ENCODE peak calls at places on chromosome 13, in six cellular contexts. One of them, this sample, is unnamed.

GRCh38 chr13:104641309-104641708 is 1575.1 kb upstream of the SLC10A2 start:
- DNase-seq in H9: no peak
- DNase-seq in CD4-positive, alpha-beta T cell: no peak
- DNase-seq in OCI-LY7: no peak
- DNase-seq in right lobe of liver: no peak
- DNase-seq in tibial nerve: no peak
- DNase-seq in this sample: no peak

GRCh38 chr13:72973234-72973633 is 85.6 kb upstream of the KLF5 start:
- DNase-seq in right lobe of liver: no peak
- DNase-seq in tibial nerve: no peak
- DNase-seq in H9: no peak
- DNase-seq in CD4-positive, alpha-beta T cell: no peak
- DNase-seq in OCI-LY7: no peak
- DNase-seq in this sample: no peak

GRCh38 chr13:44402902-44403719 is 29.5 kb downstream of the SERP2 start:
- DNase-seq in CD4-positive, alpha-beta T cell: no peak
- DNase-seq in right lobe of liver: peak
- DNase-seq in H9: no peak
- DNase-seq in OCI-LY7: no peak
- DNase-seq in tibial nerve: no peak
- DNase-seq in this sample: no peak

GRCh38 chr13:46751811-46752635 is 44.9 kb downstream of the ESD start:
- DNase-seq in right lobe of liver: no peak
- DNase-seq in CD4-positive, alpha-beta T cell: peak
- DNase-seq in tibial nerve: no peak
- DNase-seq in H9: no peak
- DNase-seq in OCI-LY7: peak
- DNase-seq in this sample: no peak

GRCh38 chr13:80224468-80224867 is 116.5 kb downstream of the SPRY2 start:
- DNase-seq in tibial nerve: no peak
- DNase-seq in CD4-positive, alpha-beta T cell: no peak
- DNase-seq in H9: no peak
- DNase-seq in right lobe of liver: no peak
- DNase-seq in OCI-LY7: no peak
- DNase-seq in this sample: no peak

GRCh38 chr13:109673477-109673876 is 112.9 kb downstream of the IRS2 start:
- DNase-seq in CD4-positive, alpha-beta T cell: no peak
- DNase-seq in right lobe of liver: no peak
- DNase-seq in H9: no peak
- DNase-seq in tibial nerve: no peak
- DNase-seq in OCI-LY7: no peak
- DNase-seq in this sample: no peak

GRCh38 chr13:45779901-45780300 is 71.7 kb downstream of the SIAH3 start:
- DNase-seq in OCI-LY7: no peak
- DNase-seq in H9: no peak
- DNase-seq in tibial nerve: no peak
- DNase-seq in right lobe of liver: no peak
- DNase-seq in CD4-positive, alpha-beta T cell: no peak
- DNase-seq in this sample: no peak

GRCh38 chr13:105343134-105343806 is 1192.2 kb downstream of the EFNB2 start:
- DNase-seq in tibial nerve: no peak
- DNase-seq in H9: no peak
- DNase-seq in CD4-positive, alpha-beta T cell: no peak
- DNase-seq in right lobe of liver: no peak
- DNase-seq in OCI-LY7: no peak
- DNase-seq in this sample: no peak

GRCh38 chr13:52103386-52103785 is 25.5 kb downstream of the NEK5 start:
- DNase-seq in right lobe of liver: no peak
- DNase-seq in H9: no peak
- DNase-seq in tibial nerve: no peak
- DNase-seq in OCI-LY7: no peak
- DNase-seq in CD4-positive, alpha-beta T cell: no peak
- DNase-seq in this sample: no peak

GRCh38 chr13:91017031-91017668 is 330.3 kb upstream of the MIR17HG start:
- DNase-seq in CD4-positive, alpha-beta T cell: no peak
- DNase-seq in H9: peak
- DNase-seq in right lobe of liver: no peak
- DNase-seq in OCI-LY7: peak
- DNase-seq in tibial nerve: no peak
- DNase-seq in this sample: no peak

GRCh38 chr13:30303269-30303668 is 4.1 kb downstream of the KATNAL1 start:
- DNase-seq in OCI-LY7: no peak
- DNase-seq in H9: no peak
- DNase-seq in right lobe of liver: no peak
- DNase-seq in CD4-positive, alpha-beta T cell: no peak
- DNase-seq in tibial nerve: no peak
- DNase-seq in this sample: no peak

GRCh38 chr13:30108913-30109237 is 198.5 kb downstream of the KATNAL1 start:
- DNase-seq in H9: no peak
- DNase-seq in CD4-positive, alpha-beta T cell: no peak
- DNase-seq in OCI-LY7: no peak
- DNase-seq in tibial nerve: no peak
- DNase-seq in right lobe of liver: peak
- DNase-seq in this sample: no peak

GRCh38 chr13:82224806-82225205 is 1657.5 kb downstream of the SLITRK1 start:
- DNase-seq in right lobe of liver: no peak
- DNase-seq in CD4-positive, alpha-beta T cell: no peak
- DNase-seq in tibial nerve: no peak
- DNase-seq in H9: no peak
- DNase-seq in OCI-LY7: no peak
- DNase-seq in this sample: no peak

GRCh38 chr13:66036024-66036614 is 1194.0 kb downstream of the PCDH9 start:
- DNase-seq in right lobe of liver: no peak
- DNase-seq in OCI-LY7: no peak
- DNase-seq in CD4-positive, alpha-beta T cell: no peak
- DNase-seq in H9: no peak
- DNase-seq in tibial nerve: no peak
- DNase-seq in this sample: no peak

GRCh38 chr13:61013782-61014181 is 401.9 kb downstream of the PCDH20 start:
- DNase-seq in CD4-positive, alpha-beta T cell: no peak
- DNase-seq in right lobe of liver: no peak
- DNase-seq in OCI-LY7: no peak
- DNase-seq in tibial nerve: no peak
- DNase-seq in H9: no peak
- DNase-seq in this sample: no peak

GRCh38 chr13:41925014-41925413 is 35.9 kb downstream of the VWA8 start:
- DNase-seq in right lobe of liver: no peak
- DNase-seq in tibial nerve: no peak
- DNase-seq in CD4-positive, alpha-beta T cell: no peak
- DNase-seq in OCI-LY7: no peak
- DNase-seq in H9: no peak
- DNase-seq in this sample: no peak

GRCh38 chr13:52882803-52883202 is 34.4 kb upstream of the PCDH8 start:
- DNase-seq in tibial nerve: no peak
- DNase-seq in H9: no peak
- DNase-seq in right lobe of liver: no peak
- DNase-seq in OCI-LY7: no peak
- DNase-seq in CD4-positive, alpha-beta T cell: no peak
- DNase-seq in this sample: no peak

GRCh38 chr13:78131811-78132210 is 213.2 kb upstream of the EDNRB start:
- DNase-seq in CD4-positive, alpha-beta T cell: no peak
- DNase-seq in right lobe of liver: no peak
- DNase-seq in OCI-LY7: no peak
- DNase-seq in tibial nerve: no peak
- DNase-seq in H9: no peak
- DNase-seq in this sample: no peak

GRCh38 chr13:78133511-78133910 is 214.9 kb upstream of the EDNRB start:
- DNase-seq in tibial nerve: no peak
- DNase-seq in H9: no peak
- DNase-seq in OCI-LY7: no peak
- DNase-seq in CD4-positive, alpha-beta T cell: no peak
- DNase-seq in right lobe of liver: no peak
- DNase-seq in this sample: no peak

GRCh38 chr13:78129850-78130249 is 211.2 kb upstream of the EDNRB start:
- DNase-seq in right lobe of liver: no peak
- DNase-seq in H9: no peak
- DNase-seq in OCI-LY7: no peak
- DNase-seq in tibial nerve: no peak
- DNase-seq in CD4-positive, alpha-beta T cell: no peak
- DNase-seq in this sample: no peak
- H3K27ac ChIP-seq in right lobe of liver: no peak
- H3K27ac ChIP-seq in H9: no peak
- H3K27ac ChIP-seq in OCI-LY7: no peak
- H3K27ac ChIP-seq in tibial nerve: no peak
- H3K27ac ChIP-seq in CD4-positive, alpha-beta T cell: no peak
- H3K27ac ChIP-seq in this sample: no peak

DNA sequence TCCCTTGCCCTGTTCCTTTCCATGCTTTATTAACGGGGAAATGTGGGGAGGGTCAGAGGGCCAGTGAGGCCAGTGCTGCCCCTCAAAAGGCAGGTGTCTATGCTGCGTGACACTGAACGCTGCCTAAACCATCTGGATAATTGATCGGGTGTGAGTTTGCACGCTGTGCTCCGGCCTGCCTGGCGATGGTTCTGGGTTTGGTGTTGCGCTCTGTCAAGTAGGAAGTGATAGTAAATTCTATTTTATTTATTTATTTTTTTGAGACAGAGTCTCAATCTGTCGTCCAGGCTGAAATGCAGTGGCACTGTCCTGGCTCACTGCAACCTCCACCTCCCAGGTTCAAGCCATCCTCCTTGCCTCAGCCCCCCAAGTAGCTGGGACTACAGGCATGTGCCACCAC is 86.5 kb downstream of the ATP11A start:
- DNase-seq in tibial nerve: no peak
- DNase-seq in right lobe of liver: no peak
- DNase-seq in CD4-positive, alpha-beta T cell: no peak
- DNase-seq in OCI-LY7: no peak
- DNase-seq in H9: no peak
- DNase-seq in this sample: no peak
- TF ChIP-seq CTCF in tibial nerve: no peak
- TF ChIP-seq CTCF in right lobe of liver: no peak
- TF ChIP-seq CTCF in CD4-positive, alpha-beta T cell: no peak
- TF ChIP-seq CTCF in OCI-LY7: no peak
- TF ChIP-seq CTCF in H9: no peak
- TF ChIP-seq CTCF in this sample: no peak

DNA sequence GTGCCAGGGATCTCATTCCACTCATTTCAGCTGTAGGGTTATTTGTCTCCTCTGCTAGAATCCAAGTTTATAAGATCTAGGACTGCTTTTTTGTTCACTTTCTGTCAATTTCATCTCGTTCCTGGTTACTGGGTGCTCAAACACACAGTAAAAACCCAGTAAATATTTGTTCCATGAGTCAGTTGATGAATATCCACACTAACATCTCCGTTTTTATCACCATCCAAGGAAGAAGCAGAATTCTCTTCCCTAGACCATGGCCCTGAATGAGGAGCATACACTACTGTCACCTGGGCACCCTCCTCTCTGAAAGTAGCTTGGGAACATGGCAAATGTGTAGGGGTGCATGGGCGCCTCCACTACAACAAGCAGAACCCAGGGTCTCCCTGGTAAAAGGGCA is 390.8 kb downstream of the FOXO1 start:
- DNase-seq in right lobe of liver: no peak
- DNase-seq in H9: no peak
- DNase-seq in tibial nerve: no peak
- DNase-seq in OCI-LY7: no peak
- DNase-seq in CD4-positive, alpha-beta T cell: no peak
- DNase-seq in this sample: no peak
- H3K27ac ChIP-seq in right lobe of liver: no peak
- H3K27ac ChIP-seq in H9: no peak
- H3K27ac ChIP-seq in tibial nerve: no peak
- H3K27ac ChIP-seq in OCI-LY7: no peak
- H3K27ac ChIP-seq in CD4-positive, alpha-beta T cell: no peak
- H3K27ac ChIP-seq in this sample: peak

GRCh38 chr13:112055032-112055416 is 11.9 kb upstream of the SOX1 start:
- DNase-seq in right lobe of liver: no peak
- DNase-seq in OCI-LY7: no peak
- DNase-seq in H9: no peak
- DNase-seq in CD4-positive, alpha-beta T cell: no peak
- DNase-seq in tibial nerve: no peak
- DNase-seq in this sample: no peak
- TF ChIP-seq CTCF in right lobe of liver: no peak
- TF ChIP-seq CTCF in OCI-LY7: no peak
- TF ChIP-seq CTCF in H9: no peak
- TF ChIP-seq CTCF in CD4-positive, alpha-beta T cell: no peak
- TF ChIP-seq CTCF in tibial nerve: no peak
- TF ChIP-seq CTCF in this sample: no peak

DNA sequence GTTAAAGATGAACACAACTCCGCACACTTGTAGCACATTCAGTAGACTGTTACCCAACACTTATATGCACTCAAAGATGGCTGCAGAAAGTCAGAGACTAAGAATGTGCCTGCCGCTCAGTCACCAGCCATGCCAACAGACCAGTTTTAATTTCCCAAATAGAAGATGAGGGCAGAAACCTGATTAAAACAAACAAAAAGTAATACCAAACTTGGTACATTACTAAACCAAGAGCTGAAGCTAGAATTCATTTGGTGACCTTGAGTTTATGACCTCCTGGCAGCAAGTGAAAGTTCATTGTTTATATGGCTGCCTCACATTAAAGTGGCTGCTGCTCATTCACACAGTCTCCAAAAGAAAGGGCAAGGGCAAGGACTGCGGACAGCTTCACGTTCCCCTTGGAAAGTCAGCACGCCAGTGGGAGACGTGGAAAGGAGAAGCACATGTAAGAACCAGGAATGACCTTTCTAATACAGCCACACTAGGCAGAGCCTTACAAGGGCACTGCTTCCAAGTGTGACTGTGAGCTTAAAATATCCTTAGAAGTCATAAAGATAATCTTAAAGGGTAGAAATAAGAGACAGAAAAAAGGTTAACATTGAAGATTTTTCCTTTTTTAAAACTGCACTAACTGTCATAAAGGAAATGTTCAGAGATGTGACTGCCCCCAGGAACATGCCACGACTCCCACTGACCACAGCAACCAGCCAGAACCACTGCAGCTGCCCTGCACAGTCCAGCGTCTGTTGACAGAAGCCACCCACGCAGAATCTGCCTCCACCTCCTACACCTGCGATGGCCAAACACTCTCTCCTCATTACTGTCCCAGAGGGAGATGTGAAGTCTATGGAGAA is 73.5 kb downstream of the STK24 start:
- DNase-seq in tibial nerve: no peak
- DNase-seq in CD4-positive, alpha-beta T cell: no peak
- DNase-seq in OCI-LY7: no peak
- DNase-seq in right lobe of liver: peak
- DNase-seq in H9: no peak
- DNase-seq in this sample: no peak
- H3K27ac ChIP-seq in tibial nerve: no peak
- H3K27ac ChIP-seq in CD4-positive, alpha-beta T cell: no peak
- H3K27ac ChIP-seq in OCI-LY7: no peak
- H3K27ac ChIP-seq in right lobe of liver: peak
- H3K27ac ChIP-seq in H9: no peak
- H3K27ac ChIP-seq in this sample: peak

DNA sequence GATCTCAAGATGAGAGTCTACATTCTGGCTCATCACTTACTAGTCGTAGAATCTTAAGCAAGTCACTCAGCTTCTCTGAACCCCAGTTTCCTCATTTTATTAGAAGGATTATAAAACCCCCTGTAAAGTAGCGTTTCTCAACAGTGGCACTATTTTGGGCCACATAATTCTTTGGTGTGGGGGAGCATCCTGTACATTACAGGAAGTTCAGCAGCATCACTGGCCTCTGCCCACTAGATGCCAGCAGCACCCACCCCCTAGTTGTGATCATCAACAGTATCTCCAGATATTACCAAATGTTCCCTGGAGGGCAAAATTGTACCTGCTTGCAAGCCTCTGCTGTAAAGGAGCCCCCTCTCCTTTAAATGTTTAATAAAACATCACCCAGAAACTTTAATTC is 22.6 kb downstream of the STARD13 start:
- DNase-seq in CD4-positive, alpha-beta T cell: no peak
- DNase-seq in tibial nerve: no peak
- DNase-seq in right lobe of liver: no peak
- DNase-seq in OCI-LY7: peak
- DNase-seq in H9: no peak
- DNase-seq in this sample: no peak
- TF ChIP-seq CTCF in CD4-positive, alpha-beta T cell: no peak
- TF ChIP-seq CTCF in tibial nerve: peak
- TF ChIP-seq CTCF in right lobe of liver: no peak
- TF ChIP-seq CTCF in OCI-LY7: peak
- TF ChIP-seq CTCF in H9: no peak
- TF ChIP-seq CTCF in this sample: no peak

This sample was measured in uterus.